ENCODE peak calls at places on chromosomes 7 and 10, in five cellular contexts. S, Y, B, O and R are unnamed samples.

GRCh38 chr7:87543623-87544022 is 57.1 kb downstream of the ABCB1 start:
- DNase-seq in S (no peak), Y (no peak), B (no peak), O (no peak), R (no peak)

GRCh38 chr7:127798023-127798422 is 146.0 kb downstream of the SND1 start:
- DNase-seq in S (no peak), Y (no peak), B (no peak), O (peak; percentile 31), R (peak; percentile 16)

GRCh38 chr10:26869528-26869927 is 8.8 kb upstream of the ABI1 start:
- DNase-seq in S (no peak), Y (no peak), B (no peak), O (peak; percentile 83), R (no peak)

GRCh38 chr10:81873231-81873931 is 1.6 kb upstream of the NRG3 start:
- DNase-seq in S (no peak), Y (no peak), B (no peak), O (no peak), R (no peak)

GRCh38 chr7:28355553-28356319 is 56.6 kb upstream of the CREB5 start:
- DNase-seq in S (no peak), Y (no peak), B (no peak), O (no peak), R (no peak)

GRCh38 chr7:54330216-54330800 is 211.9 kb upstream of the VSTM2A start:
- DNase-seq in S (no peak), Y (no peak), B (no peak), O (no peak), R (no peak)

GRCh38 chr10:88042162-88043100 is 179.0 kb downstream of the PTEN start:
- DNase-seq in S (peak; percentile 61), Y (no peak), B (no peak), O (peak; percentile 67), R (peak; percentile 8)

GRCh38 chr10:21173964-21174669 is 277.0 kb upstream of the NEBL start:
- DNase-seq in S (peak; percentile 80), Y (peak; percentile 45), B (peak; percentile 65), O (peak; percentile 91), R (peak; percentile 57)

GRCh38 chr10:24448351-24449009 is 239.5 kb downstream of the KIAA1217 start:
- DNase-seq in S (no peak), Y (no peak), B (no peak), O (no peak), R (no peak)

GRCh38 chr10:75245354-75246001 is 9.7 kb upstream of the COMTD1 start:
- DNase-seq in S (no peak), Y (no peak), B (peak; percentile 89), O (no peak), R (no peak)

GRCh38 chr7:34160261-34160752 is 255.0 kb downstream of the BMPER start:
- DNase-seq in S (no peak), Y (no peak), B (no peak), O (no peak), R (no peak)

GRCh38 chr7:38550881-38551280 is 80.3 kb downstream of the AMPH start:
- DNase-seq in S (no peak), Y (no peak), B (no peak), O (no peak), R (no peak)

GRCh38 chr10:102231357-102232318 is 5.5 kb downstream of the ELOVL3 start:
- DNase-seq in S (peak; percentile 73), Y (peak; percentile 57), B (peak; percentile 68), O (peak; percentile 58), R (peak; percentile 63)

GRCh38 chr7:55185321-55185802 is 166.5 kb downstream of the EGFR start:
- DNase-seq in S (no peak), Y (no peak), B (no peak), O (no peak), R (no peak)

GRCh38 chr7:142754681-142755575 is 5.7 kb downstream of the PRSS1 start:
- DNase-seq in S (no peak), Y (no peak), B (no peak), O (peak; percentile 76), R (no peak)

GRCh38 chr10:22252286-22252800 is 34.5 kb upstream of the EBLN1 start:
- DNase-seq in S (peak; percentile 33), Y (peak; percentile 65), B (peak; percentile 26), O (peak; percentile 48), R (peak; percentile 17)

DNA sequence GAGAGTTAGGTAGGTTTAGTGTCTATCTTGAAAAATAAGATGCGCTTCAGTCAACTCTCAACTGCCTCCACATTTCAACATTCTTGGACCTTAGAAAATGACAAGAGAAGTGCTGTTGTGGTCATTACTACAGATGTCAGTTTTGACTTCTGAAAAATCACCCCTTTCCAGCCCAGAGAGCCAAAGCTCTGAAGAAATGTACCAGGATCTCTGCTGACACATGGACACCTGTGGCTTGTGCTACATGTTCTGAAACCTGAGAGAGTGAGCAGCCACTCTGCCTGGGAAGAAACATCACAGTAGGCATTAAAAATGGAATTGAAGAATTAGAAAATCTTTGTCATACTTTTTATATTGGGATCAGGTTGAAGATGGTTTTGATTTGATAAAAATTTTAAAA is 35.9 kb upstream of the FEZF1 start:
- DNase-seq in S (no peak), Y (no peak), B (no peak), O (no peak), R (no peak)
- TF ChIP-seq CTCF in S (no peak), Y (no peak), B (no peak), O (no peak), R (no peak)

GRCh38 chr7:157523371-157523765 is 186.6 kb downstream of the DNAJB6 start:
- DNase-seq in S (peak; percentile 9), Y (no peak), B (no peak), O (no peak), R (no peak)
- H3K4me3 ChIP-seq in S (no peak overlapping the region), Y (no peak overlapping the region), B (no peak overlapping the region), O (no peak overlapping the region), R (no peak overlapping the region)

DNA sequence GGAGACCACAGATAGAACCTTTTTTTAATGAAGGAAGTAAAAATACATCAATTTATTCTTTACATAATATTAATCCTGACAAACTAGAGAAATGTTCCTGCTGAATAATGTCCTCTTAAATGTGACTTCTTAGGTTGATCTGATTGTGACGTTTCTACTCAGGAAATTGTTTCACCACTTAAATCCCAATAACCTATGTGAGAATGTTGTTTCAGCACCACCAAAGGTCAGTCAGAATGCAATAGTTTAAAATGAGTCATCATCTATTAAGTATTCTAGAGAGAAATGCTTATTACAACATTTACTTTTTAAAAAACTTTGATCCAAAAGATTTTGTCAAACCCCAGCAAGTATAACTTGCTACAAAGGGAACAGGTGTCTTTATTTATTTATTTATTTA is 155.4 kb upstream of the CACNA2D1 start:
- DNase-seq in S (no peak), Y (no peak), B (no peak), O (no peak), R (no peak)
- H3K4me1 ChIP-seq in S (peaks cover 6% of the 10 kb centered on the region), Y (no peaks in the 10 kb centered on the region), B (no peaks in the 10 kb centered on the region), O (no peaks in the 10 kb centered on the region), R (peaks cover 4% of the 10 kb centered on the region)

GRCh38 chr7:18570890-18571478 is 75.4 kb downstream of the HDAC9 start:
- DNase-seq in S (no peak), Y (no peak), B (no peak), O (peak; percentile 32), R (peak; percentile 19)
- TF ChIP-seq CTCF in S (no peak), Y (peak; percentile 63), B (no peak), O (peak; percentile 46), R (peak; percentile 66)

GRCh38 chr10:101225846-101226361 is 3.4 kb downstream of the LBX1 start:
- DNase-seq in S (no peak), Y (no peak), B (no peak), O (no peak), R (no peak)
- H3K4me3 ChIP-seq in S (peak overlapping the region; percentile 27), Y (no peak overlapping the region), B (no peak overlapping the region), O (no peak overlapping the region), R (no peak overlapping the region)

GRCh38 chr10:69049564-69049955 is 38.3 kb upstream of the SRGN start:
- DNase-seq in S (no peak), Y (no peak), B (no peak), O (peak; percentile 62), R (no peak)
- H3K4me1 ChIP-seq in S (no peaks in the 10 kb centered on the region), Y (peaks cover 3% of the 10 kb centered on the region), B (no peaks in the 10 kb centered on the region), O (no peaks in the 10 kb centered on the region), R (no peaks in the 10 kb centered on the region)

DNA sequence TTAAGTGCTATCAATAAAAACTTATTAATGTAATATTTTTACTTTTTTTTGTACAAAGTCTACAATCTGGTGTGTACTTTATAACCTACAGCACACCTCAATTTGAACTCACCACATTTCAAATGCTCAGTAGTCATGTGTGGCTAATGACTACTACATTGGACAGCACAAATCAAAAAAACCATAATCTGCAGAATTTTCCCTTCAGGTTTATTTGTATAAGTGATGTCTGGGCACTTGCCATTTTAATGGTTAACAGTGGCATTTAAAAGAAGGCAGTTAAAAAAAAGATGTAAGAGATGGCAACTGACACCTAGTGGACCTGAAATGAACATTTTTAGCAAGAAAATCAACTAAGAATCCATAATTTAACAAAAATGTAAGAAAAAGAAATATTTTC is 124.6 kb upstream of the NRBF2 start:
- DNase-seq in S (no peak), Y (no peak), B (no peak), O (no peak), R (no peak)
- TF ChIP-seq CTCF in S (no peak), Y (no peak), B (no peak), O (no peak), R (no peak)